ENCODE peak calls at places on chromosome 18, in six cellular contexts. One of them, this sample, is unnamed.

GRCh38 chr18:2787225-2787624 is 59.6 kb upstream of the EMILIN2 start:
- DNase-seq in breast epithelium: no peak
- DNase-seq in heart left ventricle: no peak
- DNase-seq in A549: no peak
- DNase-seq in suprapubic skin: no peak
- DNase-seq in prostate gland: no peak
- DNase-seq in this sample: no peak

GRCh38 chr18:9401166-9401565 is 66.6 kb downstream of the TWSG1 start:
- DNase-seq in breast epithelium: no peak
- DNase-seq in suprapubic skin: no peak
- DNase-seq in heart left ventricle: no peak
- DNase-seq in A549: no peak
- DNase-seq in prostate gland: no peak
- DNase-seq in this sample: no peak

GRCh38 chr18:6561893-6562292 is 147.2 kb upstream of the L3MBTL4 start:
- DNase-seq in prostate gland: no peak
- DNase-seq in breast epithelium: no peak
- DNase-seq in A549: no peak
- DNase-seq in suprapubic skin: no peak
- DNase-seq in heart left ventricle: no peak
- DNase-seq in this sample: no peak

GRCh38 chr18:3447035-3447894 is 2.7 kb upstream of the TGIF1 start:
- DNase-seq in breast epithelium: peak
- DNase-seq in prostate gland: no peak
- DNase-seq in heart left ventricle: peak
- DNase-seq in suprapubic skin: no peak
- DNase-seq in A549: no peak
- DNase-seq in this sample: peak

GRCh38 chr18:40529478-40529877 is 1425.6 kb upstream of the PIK3C3 start:
- DNase-seq in A549: no peak
- DNase-seq in suprapubic skin: no peak
- DNase-seq in prostate gland: no peak
- DNase-seq in heart left ventricle: no peak
- DNase-seq in breast epithelium: no peak
- DNase-seq in this sample: no peak

GRCh38 chr18:57190026-57190425 is 43.1 kb downstream of the BOD1L2 start:
- DNase-seq in prostate gland: no peak
- DNase-seq in A549: no peak
- DNase-seq in suprapubic skin: no peak
- DNase-seq in breast epithelium: no peak
- DNase-seq in heart left ventricle: no peak
- DNase-seq in this sample: no peak

GRCh38 chr18:22865354-22866116 is 67.6 kb upstream of the RBBP8 start:
- DNase-seq in A549: no peak
- DNase-seq in breast epithelium: no peak
- DNase-seq in suprapubic skin: no peak
- DNase-seq in heart left ventricle: no peak
- DNase-seq in prostate gland: no peak
- DNase-seq in this sample: no peak

GRCh38 chr18:22504665-22505064 is 87.0 kb upstream of the CTAGE1 start:
- DNase-seq in prostate gland: no peak
- DNase-seq in heart left ventricle: no peak
- DNase-seq in suprapubic skin: no peak
- DNase-seq in breast epithelium: no peak
- DNase-seq in A549: peak
- DNase-seq in this sample: no peak

GRCh38 chr18:57440331-57441101 is 5.3 kb downstream of the ONECUT2 start:
- DNase-seq in breast epithelium: no peak
- DNase-seq in suprapubic skin: no peak
- DNase-seq in prostate gland: no peak
- DNase-seq in heart left ventricle: no peak
- DNase-seq in A549: no peak
- DNase-seq in this sample: no peak

GRCh38 chr18:47737956-47738355 is 192.5 kb downstream of the SMAD2 start:
- DNase-seq in suprapubic skin: peak
- DNase-seq in heart left ventricle: no peak
- DNase-seq in breast epithelium: no peak
- DNase-seq in prostate gland: no peak
- DNase-seq in A549: no peak
- DNase-seq in this sample: peak

GRCh38 chr18:13256444-13257305 is 38.1 kb downstream of the LDLRAD4 start:
- DNase-seq in heart left ventricle: no peak
- DNase-seq in A549: no peak
- DNase-seq in breast epithelium: no peak
- DNase-seq in prostate gland: no peak
- DNase-seq in suprapubic skin: peak
- DNase-seq in this sample: no peak

GRCh38 chr18:32469691-32470131 is 971 bp downstream of the GAREM1 start:
- DNase-seq in breast epithelium: no peak
- DNase-seq in heart left ventricle: no peak
- DNase-seq in suprapubic skin: no peak
- DNase-seq in prostate gland: no peak
- DNase-seq in A549: peak
- DNase-seq in this sample: no peak

GRCh38 chr18:29883114-29883513 is 1159.4 kb downstream of the DSC3 start:
- DNase-seq in breast epithelium: no peak
- DNase-seq in heart left ventricle: no peak
- DNase-seq in A549: no peak
- DNase-seq in suprapubic skin: no peak
- DNase-seq in prostate gland: no peak
- DNase-seq in this sample: no peak

GRCh38 chr18:52242711-52243110 is 97.3 kb upstream of the DCC start:
- DNase-seq in suprapubic skin: no peak
- DNase-seq in A549: no peak
- DNase-seq in prostate gland: no peak
- DNase-seq in heart left ventricle: no peak
- DNase-seq in breast epithelium: no peak
- DNase-seq in this sample: no peak

GRCh38 chr18:38575648-38576047 is 1010.0 kb upstream of the CELF4 start:
- DNase-seq in prostate gland: no peak
- DNase-seq in suprapubic skin: no peak
- DNase-seq in A549: no peak
- DNase-seq in breast epithelium: no peak
- DNase-seq in heart left ventricle: no peak
- DNase-seq in this sample: no peak

GRCh38 chr18:10270160-10270571 is 184.3 kb upstream of the APCDD1 start:
- DNase-seq in suprapubic skin: no peak
- DNase-seq in prostate gland: no peak
- DNase-seq in breast epithelium: peak
- DNase-seq in A549: no peak
- DNase-seq in heart left ventricle: peak
- DNase-seq in this sample: no peak

GRCh38 chr18:23171581-23172156 is 36.4 kb downstream of the CABLES1 start:
- DNase-seq in prostate gland: no peak
- DNase-seq in suprapubic skin: no peak
- DNase-seq in breast epithelium: no peak
- DNase-seq in heart left ventricle: no peak
- DNase-seq in A549: no peak
- DNase-seq in this sample: no peak

GRCh38 chr18:61953161-61953560 is 60.4 kb upstream of the RNF152 start:
- DNase-seq in heart left ventricle: no peak
- DNase-seq in breast epithelium: no peak
- DNase-seq in suprapubic skin: no peak
- DNase-seq in prostate gland: no peak
- DNase-seq in A549: no peak
- DNase-seq in this sample: no peak

GRCh38 chr18:42174909-42175308 is 219.9 kb downstream of the PIK3C3 start:
- DNase-seq in breast epithelium: no peak
- DNase-seq in suprapubic skin: no peak
- DNase-seq in A549: no peak
- DNase-seq in heart left ventricle: no peak
- DNase-seq in prostate gland: no peak
- DNase-seq in this sample: no peak

GRCh38 chr18:63823516-63824219 is 48.5 kb downstream of the SERPINB7 start:
- DNase-seq in A549: no peak
- DNase-seq in suprapubic skin: no peak
- DNase-seq in breast epithelium: no peak
- DNase-seq in prostate gland: no peak
- DNase-seq in heart left ventricle: peak
- DNase-seq in this sample: no peak

GRCh38 chr18:69400253-69400975 is at the start of gene DOK6:
- DNase-seq in suprapubic skin: peak
- DNase-seq in prostate gland: no peak
- DNase-seq in breast epithelium: no peak
- DNase-seq in heart left ventricle: peak
- DNase-seq in A549: peak
- DNase-seq in this sample: peak

GRCh38 chr18:54899500-54899899 is 59.8 kb downstream of the CCDC68 start:
- DNase-seq in A549: no peak
- DNase-seq in heart left ventricle: no peak
- DNase-seq in breast epithelium: no peak
- DNase-seq in suprapubic skin: no peak
- DNase-seq in prostate gland: no peak
- DNase-seq in this sample: no peak

GRCh38 chr18:32242395-32242794 is 52.6 kb downstream of the MEP1B start:
- DNase-seq in suprapubic skin: no peak
- DNase-seq in heart left ventricle: no peak
- DNase-seq in breast epithelium: no peak
- DNase-seq in A549: no peak
- DNase-seq in prostate gland: no peak
- DNase-seq in this sample: no peak

GRCh38 chr18:10139783-10140410 is 226.1 kb downstream of the VAPA start:
- DNase-seq in heart left ventricle: no peak
- DNase-seq in suprapubic skin: no peak
- DNase-seq in prostate gland: no peak
- DNase-seq in breast epithelium: no peak
- DNase-seq in A549: peak
- DNase-seq in this sample: no peak

GRCh38 chr18:11305507-11305906 is 156.1 kb upstream of the PIEZO2 start:
- DNase-seq in heart left ventricle: no peak
- DNase-seq in suprapubic skin: no peak
- DNase-seq in breast epithelium: no peak
- DNase-seq in A549: no peak
- DNase-seq in prostate gland: no peak
- DNase-seq in this sample: no peak

DNA sequence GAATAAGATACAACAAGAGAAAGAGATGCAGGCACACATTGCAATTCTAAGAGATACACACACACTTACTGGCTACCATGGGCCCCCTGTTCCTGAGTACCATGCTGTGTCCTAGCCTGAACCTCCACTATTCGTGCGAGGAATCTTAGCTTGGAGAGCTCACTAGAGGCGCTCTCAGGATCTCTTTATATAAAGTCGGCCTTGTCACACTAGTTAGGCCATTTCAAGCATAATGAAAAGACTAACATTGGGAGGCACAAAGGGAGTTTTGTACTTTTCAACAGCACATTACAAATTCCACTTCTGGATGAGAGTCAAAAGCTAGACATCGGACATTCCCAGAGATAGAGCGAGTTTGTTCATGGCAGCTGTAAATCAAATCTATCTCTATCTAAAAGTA is 365.2 kb downstream of the DSEL start:
- DNase-seq in suprapubic skin: no peak
- DNase-seq in heart left ventricle: no peak
- DNase-seq in A549: no peak
- DNase-seq in prostate gland: no peak
- DNase-seq in breast epithelium: no peak
- DNase-seq in this sample: no peak
- TF ChIP-seq POLR2A in suprapubic skin: no peak
- TF ChIP-seq POLR2A in heart left ventricle: no peak
- TF ChIP-seq POLR2A in A549: no peak
- TF ChIP-seq POLR2A in prostate gland: no peak
- TF ChIP-seq POLR2A in breast epithelium: no peak
- TF ChIP-seq POLR2A in this sample: no peak

DNA sequence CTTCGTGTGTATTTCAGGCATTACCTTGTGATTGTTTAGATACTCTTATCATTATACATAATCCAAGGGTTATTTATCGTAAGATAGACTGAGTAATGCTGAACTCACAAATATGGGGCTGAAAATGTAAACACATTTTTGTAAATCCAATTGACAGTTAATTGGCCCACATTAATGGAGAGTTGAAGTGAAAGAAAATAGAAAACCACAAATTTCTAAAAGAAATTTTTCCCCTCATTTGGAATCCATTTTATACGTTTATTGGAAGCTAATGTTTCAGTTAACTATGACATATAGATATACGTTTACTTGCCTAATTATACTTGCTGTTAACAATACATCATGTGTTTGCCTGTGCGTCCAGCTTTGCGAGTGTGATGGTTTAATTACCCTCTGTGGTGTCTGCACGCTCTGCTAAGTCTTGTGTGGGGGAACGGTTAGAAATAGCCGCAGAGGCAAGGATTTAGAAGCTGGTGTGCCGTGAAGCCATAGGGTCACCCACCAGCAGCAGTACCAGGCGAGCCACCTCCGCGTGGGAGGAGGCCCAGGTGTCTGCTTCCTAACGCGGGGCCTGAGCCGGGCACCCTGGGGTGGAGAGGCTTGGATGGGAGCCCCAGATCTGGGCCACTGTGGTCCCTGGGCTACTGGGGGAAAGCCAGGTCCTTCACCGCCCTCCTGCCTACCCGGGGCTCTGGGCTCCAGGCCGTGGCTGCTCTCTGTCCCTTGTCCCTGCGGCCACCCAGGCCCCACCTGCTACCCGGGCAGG is 38.0 kb downstream of the TSHZ1 start:
- DNase-seq in prostate gland: no peak
- DNase-seq in breast epithelium: no peak
- DNase-seq in suprapubic skin: no peak
- DNase-seq in heart left ventricle: no peak
- DNase-seq in A549: no peak
- DNase-seq in this sample: no peak
- H3K4me3 ChIP-seq in prostate gland: peak
- H3K4me3 ChIP-seq in breast epithelium: peak
- H3K4me3 ChIP-seq in suprapubic skin: peak
- H3K4me3 ChIP-seq in heart left ventricle: peak
- H3K4me3 ChIP-seq in A549: peak
- H3K4me3 ChIP-seq in this sample: no peak

DNA sequence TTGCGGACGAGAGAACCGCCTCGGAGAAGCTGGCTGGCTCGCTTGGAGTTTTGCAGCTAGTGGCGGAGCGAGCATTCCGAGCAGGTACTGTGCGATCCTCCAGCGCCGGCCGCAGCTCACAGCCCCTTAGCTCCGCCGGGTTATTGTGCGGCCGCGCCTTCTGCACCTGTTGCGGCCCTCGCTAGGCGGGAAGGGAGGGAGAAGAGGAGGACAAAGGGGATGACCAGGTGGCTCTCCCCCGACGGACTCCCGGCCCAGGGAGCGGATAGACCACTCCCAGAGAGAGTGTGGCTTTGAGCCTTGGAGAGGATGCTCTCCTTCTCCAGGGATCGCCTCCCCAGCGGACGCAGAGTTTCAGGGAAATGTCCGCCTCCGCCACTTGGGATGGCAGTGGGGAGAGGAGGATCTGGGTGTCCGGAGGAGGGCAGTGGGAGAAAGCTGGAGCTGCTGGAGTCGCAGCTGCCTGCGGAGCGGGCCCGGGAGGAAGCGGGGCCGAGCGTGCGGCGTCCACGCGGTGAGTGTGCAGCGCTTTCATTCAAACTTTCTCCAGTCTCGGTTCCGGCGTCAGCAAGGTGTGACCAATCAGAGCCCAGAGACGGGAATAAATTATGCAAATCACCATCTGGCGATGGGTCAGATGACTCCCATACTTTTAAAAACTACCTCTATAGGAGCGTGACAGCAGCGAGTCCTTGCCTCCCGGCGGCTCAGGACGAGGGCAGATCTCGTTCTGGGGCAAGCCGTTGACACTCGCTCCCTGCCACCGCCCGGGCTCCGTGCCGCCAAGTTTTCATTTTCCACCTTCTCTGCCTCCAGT is at the start of gene LIPG:
- DNase-seq in A549: peak
- DNase-seq in prostate gland: peak
- DNase-seq in suprapubic skin: no peak
- DNase-seq in heart left ventricle: peak
- DNase-seq in breast epithelium: peak
- DNase-seq in this sample: no peak
- TF ChIP-seq POLR2A in A549: no peak
- TF ChIP-seq POLR2A in prostate gland: peak
- TF ChIP-seq POLR2A in suprapubic skin: no peak
- TF ChIP-seq POLR2A in heart left ventricle: no peak
- TF ChIP-seq POLR2A in breast epithelium: no peak
- TF ChIP-seq POLR2A in this sample: peak

GRCh38 chr18:26215247-26215970 is 10.8 kb upstream of the TAF4B start:
- DNase-seq in breast epithelium: no peak
- DNase-seq in A549: no peak
- DNase-seq in suprapubic skin: no peak
- DNase-seq in prostate gland: no peak
- DNase-seq in heart left ventricle: no peak
- DNase-seq in this sample: no peak
- H3K4me3 ChIP-seq in breast epithelium: no peak
- H3K4me3 ChIP-seq in A549: no peak
- H3K4me3 ChIP-seq in suprapubic skin: no peak
- H3K4me3 ChIP-seq in prostate gland: no peak
- H3K4me3 ChIP-seq in heart left ventricle: no peak
- H3K4me3 ChIP-seq in this sample: no peak